ENCODE peak calls at places on chromosome 7, in five cellular contexts. J is cardiac muscle cell, L is fibroblast of lung, S is H7, Y is GM23248. C is an unnamed sample.

GRCh38 chr7:75987026-75987804 is 7.2 kb downstream of the TMEM120A start:
- DNase-seq in S (peak), J (no peak), L (no peak), Y (no peak), C (no peak)

GRCh38 chr7:3995187-3995586 is 686.9 kb upstream of the FOXK1 start:
- DNase-seq in J (no peak), L (no peak), S (peak), Y (no peak), C (no peak)

GRCh38 chr7:142436601-142437000 is 178.7 kb upstream of the PRSS58 start:
- DNase-seq in J (no peak), L (peak), Y (peak), S (peak), C (no peak)

GRCh38 chr7:105876964-105877601 is 684 bp upstream of the ATXN7L1 start:
- DNase-seq in J (peak), S (peak), L (peak), Y (peak), C (peak)

GRCh38 chr7:118575393-118575948 is 351.0 kb downstream of the ANKRD7 start:
- DNase-seq in Y (no peak), S (no peak), L (no peak), J (no peak), C (no peak)

GRCh38 chr7:7720193-7720592 is 1.8 kb upstream of the RPA3 start:
- DNase-seq in J (no peak), L (no peak), S (no peak), Y (no peak), C (no peak)

GRCh38 chr7:105600720-105601550 is 19.6 kb upstream of the EFCAB10 start:
- DNase-seq in L (no peak), S (no peak), Y (peak), J (no peak), C (no peak)

GRCh38 chr7:105734233-105734632 is 142.2 kb downstream of the ATXN7L1 start:
- DNase-seq in S (no peak), L (peak), J (no peak), Y (no peak), C (peak)

GRCh38 chr7:105389090-105389650 is 449 bp upstream of the SRPK2 start:
- DNase-seq in J (peak), Y (peak), L (peak), S (no peak), C (peak)

GRCh38 chr7:77327932-77328628 is 88.1 kb downstream of the GSAP start:
- DNase-seq in J (peak), S (no peak), Y (peak), L (no peak), C (no peak)

DNA sequence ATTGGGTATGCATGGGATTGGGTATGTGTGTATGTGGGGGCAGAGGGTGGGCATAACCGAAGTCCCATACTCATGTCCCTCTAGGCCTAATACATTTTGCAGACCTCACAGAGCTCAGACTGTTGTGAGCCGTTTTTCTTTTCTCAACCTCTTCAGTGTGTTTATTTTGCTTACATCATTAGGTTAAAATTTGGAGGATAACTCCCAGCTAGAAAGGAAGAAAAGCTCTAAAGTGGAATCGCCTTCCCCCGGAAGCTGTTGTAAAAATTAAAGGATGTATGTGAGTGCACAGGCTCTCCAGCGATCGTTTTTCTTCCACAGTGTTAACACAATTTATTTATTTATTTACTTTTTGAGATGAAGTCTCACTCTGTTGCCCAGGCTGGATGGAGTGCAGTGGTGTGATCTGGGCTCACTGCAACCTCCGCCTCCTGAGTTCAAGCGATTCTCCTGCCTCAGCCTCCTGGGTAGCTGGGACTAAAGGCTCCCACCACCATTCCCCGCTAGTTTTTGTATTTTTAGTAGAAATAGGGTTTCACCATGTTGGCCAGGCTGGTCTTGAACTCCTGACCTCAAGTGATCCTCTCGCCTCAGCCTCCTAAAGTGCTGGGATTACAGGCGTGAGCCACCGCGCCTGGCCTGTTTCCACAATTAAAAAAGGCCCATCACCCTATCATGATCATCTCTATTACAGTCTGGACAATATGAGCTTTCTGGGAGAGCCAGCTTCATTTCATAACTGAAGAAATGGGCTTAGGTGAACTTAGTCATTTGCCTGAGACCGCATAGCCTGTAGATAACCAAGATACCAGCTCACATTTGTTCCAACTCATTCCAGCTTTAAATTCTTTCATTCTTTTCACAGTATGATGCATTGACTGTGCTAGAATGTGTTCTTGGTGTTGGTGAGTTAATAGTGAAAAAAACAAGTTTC is 1.7 kb upstream of the H2AZ2 start:
- DNase-seq in J (peak), S (no peak), Y (peak), L (peak), C (peak)
- H3K4me3 ChIP-seq in J (no peak), S (peak), Y (peak), L (peak), C (no peak)

GRCh38 chr7:5638994-5639393 is 142.5 kb downstream of the RNF216 start:
- DNase-seq in L (peak), Y (no peak), J (peak), S (peak), C (peak)

GRCh38 chr7:5635461-5636445 is 145.7 kb downstream of the RNF216 start:
- DNase-seq in L (peak), S (no peak), Y (peak), J (peak), C (peak)

GRCh38 chr7:5636914-5637313 is 144.5 kb downstream of the RNF216 start:
- DNase-seq in L (peak), J (peak), Y (peak), S (peak), C (peak)

GRCh38 chr7:5636446-5636835 is 145.0 kb downstream of the RNF216 start:
- DNase-seq in J (peak), L (peak), S (peak), Y (peak), C (peak)

DNA sequence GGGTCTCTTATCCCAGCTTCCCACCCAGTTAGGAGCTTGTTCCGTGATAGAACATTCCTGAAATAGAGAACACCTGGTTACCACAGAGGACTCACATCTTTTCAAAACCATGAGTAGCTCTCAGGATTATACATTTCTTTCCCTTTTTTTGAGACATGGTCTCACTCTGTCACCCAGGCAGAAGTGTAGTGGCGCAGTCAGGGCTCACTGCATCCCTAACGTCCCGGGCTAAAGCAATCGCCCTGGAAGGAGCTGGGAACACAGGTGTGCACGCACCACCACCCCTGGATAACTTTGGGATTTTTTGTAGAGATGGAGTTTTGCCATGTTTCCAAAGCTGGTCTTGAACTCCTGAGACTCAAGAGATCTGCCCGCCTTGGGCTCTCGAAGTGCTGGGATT is 144.0 kb downstream of the RNF216 start:
- DNase-seq in J (no peak), S (no peak), Y (no peak), L (no peak), C (no peak)
- H3K4me3 ChIP-seq in J (no peak), S (no peak), Y (no peak), L (no peak), C (no peak)

GRCh38 chr7:47939425-47940036 is 8.7 kb downstream of the PKD1L1 start:
- DNase-seq in Y (no peak), L (no peak), J (no peak), S (no peak), C (no peak)

GRCh38 chr7:47940482-47941001 is 7.7 kb downstream of the PKD1L1 start:
- DNase-seq in J (peak), Y (peak), S (no peak), L (peak), C (peak)

GRCh38 chr7:47943676-47944474 is 4.4 kb downstream of the PKD1L1 start:
- DNase-seq in J (no peak), Y (no peak), L (no peak), S (no peak), C (no peak)

GRCh38 chr7:47942132-47942531 is 6.1 kb downstream of the PKD1L1 start:
- DNase-seq in J (peak), L (peak), Y (peak), S (peak), C (peak)

DNA sequence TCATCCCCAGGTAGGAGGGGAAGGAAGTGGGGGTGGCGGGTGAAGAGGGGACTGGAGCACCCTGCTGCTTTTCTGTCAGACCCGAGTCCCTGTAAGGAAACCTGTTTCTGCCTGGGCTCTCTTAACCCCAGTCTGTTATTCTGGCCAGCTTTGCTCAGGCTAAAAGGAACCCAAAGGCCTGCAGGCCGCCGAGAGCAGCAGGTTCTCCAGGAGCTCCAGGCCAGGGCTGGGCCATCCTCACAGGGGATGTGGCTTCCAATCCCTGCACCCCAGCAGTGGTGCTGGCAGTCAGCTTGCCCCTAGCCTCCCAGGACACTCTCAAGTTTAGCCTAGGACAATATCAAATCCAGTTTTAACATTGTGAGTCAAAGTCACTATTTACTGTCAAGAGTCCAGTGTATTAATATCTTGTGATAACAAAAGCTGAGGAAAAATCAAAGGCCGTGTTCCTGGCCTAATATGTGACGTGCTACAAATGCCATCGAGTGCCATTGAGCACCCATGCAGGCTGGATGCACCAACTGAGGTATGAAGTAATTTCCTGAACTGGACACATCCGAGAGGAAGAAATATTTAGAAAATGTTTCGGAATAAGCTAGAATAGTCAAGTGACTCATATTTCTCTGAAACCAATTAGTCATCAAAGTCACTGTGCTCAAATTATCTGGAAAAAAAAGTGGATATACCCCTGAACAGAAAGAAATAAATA is 7.0 kb downstream of the PKD1L1 start:
- DNase-seq in L (peak), J (peak), Y (peak), S (peak), C (peak)
- H3K4me3 ChIP-seq in L (no peak), J (no peak), Y (peak), S (no peak), C (no peak)

GRCh38 chr7:44756904-44757303 is 8.3 kb downstream of the ZMIZ2 start:
- DNase-seq in J (no peak), Y (no peak), S (no peak), L (no peak), C (no peak)

GRCh38 chr7:44755698-44756627 is 7.3 kb downstream of the ZMIZ2 start:
- DNase-seq in L (no peak), J (no peak), S (peak), Y (no peak), C (no peak)

GRCh38 chr7:44757311-44757710 is 8.7 kb downstream of the ZMIZ2 start:
- DNase-seq in L (no peak), Y (no peak), S (peak), J (peak), C (no peak)

GRCh38 chr7:44759246-44759645 is 10.6 kb downstream of the ZMIZ2 start:
- DNase-seq in Y (no peak), S (peak), J (no peak), L (no peak), C (no peak)

GRCh38 chr7:44757739-44758138 is 9.1 kb downstream of the ZMIZ2 start:
- DNase-seq in L (no peak), S (peak), Y (no peak), J (no peak), C (no peak)
- H3K4me3 ChIP-seq in L (no peak), S (no peak), Y (no peak), J (no peak), C (no peak)

GRCh38 chr7:36157506-36158320 is 4.7 kb downstream of the EEPD1 start:
- DNase-seq in S (no peak), L (no peak), J (no peak), Y (no peak), C (no peak)
- H3K4me3 ChIP-seq in S (no peak), L (no peak), J (no peak), Y (no peak), C (no peak)

DNA sequence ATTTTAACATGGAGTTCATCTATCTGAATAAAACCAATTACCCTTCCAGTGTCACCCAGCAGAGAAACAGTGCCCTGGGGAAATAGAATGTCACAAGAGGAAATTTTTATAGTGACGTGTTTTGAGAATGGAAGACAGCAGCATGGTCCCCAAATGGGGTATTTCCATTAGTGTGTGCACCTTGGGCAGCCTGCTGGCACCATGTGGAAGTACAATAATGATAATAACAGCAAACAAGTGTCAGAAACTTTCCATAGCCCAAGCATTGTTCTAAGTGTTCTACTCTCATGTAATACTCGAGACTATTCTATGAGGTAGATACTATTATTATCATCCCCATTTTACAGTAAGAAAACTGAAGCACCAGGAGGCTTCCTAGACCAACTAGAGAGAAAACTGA is 2.2 kb upstream of the PDE1C start:
- DNase-seq in Y (no peak), S (no peak), J (no peak), L (no peak), C (no peak)
- H3K4me3 ChIP-seq in Y (peak), S (no peak), J (no peak), L (no peak), C (no peak)

GRCh38 chr7:17301491-17302101 is 3.1 kb downstream of the AHR start:
- DNase-seq in Y (peak), S (no peak), J (peak), L (peak), C (peak)
- H3K4me3 ChIP-seq in Y (peak), S (no peak), J (no peak), L (peak), C (peak)

DNA sequence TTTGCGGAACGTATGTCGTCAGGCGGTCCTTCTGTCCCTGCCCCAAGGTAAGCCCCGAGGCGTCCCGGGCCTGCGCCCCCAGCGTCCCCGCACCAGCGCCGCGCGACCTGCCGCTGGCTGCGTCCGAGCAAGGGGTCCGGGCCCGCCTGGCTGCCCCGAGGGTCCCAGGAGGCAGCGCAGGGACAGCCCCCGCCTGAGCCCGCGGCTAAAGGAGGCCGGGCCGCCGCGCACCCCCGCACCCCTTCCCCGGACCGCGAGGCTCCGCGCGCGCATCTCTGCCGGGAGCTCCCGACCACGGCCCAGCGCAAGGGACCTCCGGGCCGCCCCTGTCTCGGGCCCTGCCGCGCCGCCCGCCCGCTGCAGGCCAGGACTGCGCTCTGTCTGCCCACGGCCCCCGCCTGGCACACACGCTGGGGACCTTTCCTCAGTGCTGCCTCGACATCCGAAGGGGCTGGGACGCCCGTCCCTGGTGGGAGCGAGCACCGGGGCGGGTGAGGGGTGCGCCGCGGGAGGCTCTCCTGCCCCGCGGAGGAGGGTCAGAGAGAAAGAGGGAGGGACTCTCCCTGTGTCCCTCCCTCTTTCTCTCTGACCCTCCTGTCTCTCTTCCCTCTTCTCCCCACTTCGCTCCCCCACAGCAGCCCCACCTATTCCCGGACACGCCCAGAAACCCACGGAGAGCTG is 25.0 kb downstream of the SHH start:
- DNase-seq in Y (peak), J (peak), S (peak), L (peak), C (no peak)
- H3K4me3 ChIP-seq in Y (peak), J (peak), S (peak), L (peak), C (peak)